ENCODE peak calls at places on chromosomes 11 and 22, in ten cellular contexts. B is Calu3; Q is H7; H is NB4; A is cardiac septum; V is HL-60; W is ACHN; Z is iris pigment epithelial cell; D is stimulated activated naive CD4-positive, alpha-beta T cell; I is aorta. X is an unnamed sample.

GRCh38 chr11:7004482-7004881 is 15.7 kb downstream of the ZNF214 start:
- DNase-seq in Q (no peak), A (no peak), W (peak; percentile 35), B (no peak), D (no peak), Z (peak; percentile 35), H (peak; percentile 10), I (no peak), V (peak; percentile 2), X (no peak)

GRCh38 chr22:47169801-47170140 is 407.3 kb downstream of the TBC1D22A start:
- DNase-seq in V (no peak), B (no peak), Z (no peak), Q (no peak), H (no peak), I (peak; percentile 59), A (peak; percentile 63), D (no peak), W (no peak), X (no peak)

GRCh38 chr11:85809881-85810280 is 1.1 kb downstream of the SYTL2 start:
- DNase-seq in H (peak; percentile 75), W (peak; percentile 41), V (no peak), D (no peak), Z (peak; percentile 11), I (peak; percentile 76), Q (peak; percentile 43), A (no peak), B (peak; percentile 24), X (peak; percentile 27)

GRCh38 chr11:86571273-86571948 is 101.0 kb downstream of the ME3 start:
- DNase-seq in B (peak; percentile 22), A (no peak), D (no peak), Q (peak; percentile 57), I (no peak), H (peak; percentile 33), Z (no peak), V (no peak), W (peak; percentile 67), X (no peak)

GRCh38 chr11:93939084-93939780 is 81.9 kb upstream of the HEPHL1 start:
- DNase-seq in I (no peak), Q (no peak), D (no peak), V (no peak), A (no peak), B (no peak), W (no peak), H (no peak), Z (peak; percentile 44), X (no peak)

GRCh38 chr11:77966338-77966737 is 28.1 kb downstream of the INTS4 start:
- DNase-seq in I (no peak), Z (no peak), H (no peak), D (no peak), V (no peak), A (no peak), Q (no peak), W (no peak), B (no peak), X (no peak)

GRCh38 chr11:18384157-18384641 is 10.2 kb upstream of the LDHA start:
- DNase-seq in I (no peak), Q (no peak), A (peak; percentile 80), B (peak; percentile 66), H (peak; percentile 73), V (peak; percentile 69), D (no peak), W (peak; percentile 84), Z (peak; percentile 92), X (peak; percentile 81)

GRCh38 chr11:62842171-62842717 is 2.9 kb upstream of the WDR74 start:
- DNase-seq in H (peak; percentile 70), Q (no peak), A (no peak), Z (peak; percentile 21), W (no peak), I (peak; percentile 79), D (no peak), V (no peak), B (no peak), X (peak; percentile 73)

GRCh38 chr11:83284501-83285051 is 1.6 kb downstream of the CCDC90B start:
- DNase-seq in W (no peak), Z (no peak), V (no peak), I (no peak), B (no peak), A (no peak), H (peak; percentile 11), D (no peak), Q (no peak), X (no peak)

GRCh38 chr11:1073261-1073724 is 1.4 kb upstream of the MUC2 start:
- DNase-seq in D (no peak), V (peak; percentile 58), Z (peak; percentile 62), B (peak; percentile 88), W (no peak), I (peak; percentile 77), A (peak; percentile 77), Q (peak; percentile 65), H (peak; percentile 32), X (peak; percentile 53)

GRCh38 chr11:112247198-112247597 is 13.5 kb downstream of the PLET1 start:
- DNase-seq in A (no peak), H (no peak), D (no peak), W (no peak), Z (peak; percentile 68), B (no peak), Q (no peak), I (no peak), V (no peak), X (no peak)

GRCh38 chr11:117305145-117305544 is 10.9 kb downstream of the BACE1 start:
- DNase-seq in B (no peak), Q (no peak), W (no peak), A (no peak), I (no peak), V (no peak), D (no peak), Z (no peak), H (no peak), X (no peak)

GRCh38 chr11:118224512-118225180 is at the start of gene JAML:
- DNase-seq in D (peak; percentile 78), W (no peak), H (peak; percentile 73), B (no peak), Z (no peak), I (no peak), Q (no peak), A (no peak), V (peak; percentile 87), X (no peak)

GRCh38 chr11:2579315-2580060 is 120.3 kb downstream of the KCNQ1OT1 start:
- DNase-seq in Z (no peak), A (peak; percentile 74), B (no peak), H (no peak), W (no peak), Q (no peak), D (no peak), I (peak; percentile 61), V (no peak), X (no peak)

GRCh38 chr11:73636249-73636648 is 10.1 kb upstream of the PLEKHB1 start:
- DNase-seq in D (no peak), A (no peak), Q (no peak), V (no peak), W (no peak), Z (no peak), H (peak; percentile 42), I (no peak), B (no peak), X (no peak)

GRCh38 chr11:131691558-131692041 is 321.2 kb downstream of the NTM start:
- DNase-seq in V (no peak), I (no peak), D (no peak), B (no peak), Q (peak; percentile 98), H (no peak), Z (peak; percentile 37), W (no peak), A (no peak), X (no peak)

GRCh38 chr22:47022075-47022473 is 259.6 kb downstream of the TBC1D22A start:
- DNase-seq in H (no peak), I (peak; percentile 36), A (no peak), B (no peak), Q (no peak), W (no peak), D (no peak), V (no peak), Z (no peak), X (no peak)

GRCh38 chr11:8932564-8933180 is at the start of gene C11orf16:
- DNase-seq in I (no peak), Z (no peak), A (no peak), V (no peak), W (no peak), H (no peak), B (no peak), Q (peak; percentile 66), D (no peak), X (no peak)

GRCh38 chr11:11641581-11641980 is 19.8 kb upstream of the GALNT18 start:
- DNase-seq in V (no peak), H (no peak), Z (no peak), W (no peak), D (no peak), B (no peak), Q (no peak), I (no peak), A (no peak), X (no peak)

GRCh38 chr22:38874529-38875222 is 2.7 kb upstream of the CBX6 start:
- DNase-seq in D (no peak), A (peak; percentile 60), H (no peak), B (no peak), V (no peak), Q (no peak), I (no peak), Z (no peak), W (no peak), X (no peak)

GRCh38 chr11:64343740-64344133 is 3.7 kb downstream of the CCDC88B start:
- DNase-seq in D (no peak), H (peak; percentile 67), I (no peak), V (peak; percentile 41), Q (peak; percentile 86), A (no peak), W (peak; percentile 39), B (peak; percentile 54), Z (no peak), X (no peak)

GRCh38 chr22:20155330-20156041 is 4.6 kb upstream of the CCDC188 start:
- DNase-seq in Z (peak; percentile 70), D (no peak), V (peak; percentile 29), I (no peak), H (peak; percentile 69), W (peak; percentile 75), A (no peak), Q (no peak), B (no peak), X (peak; percentile 66)

X was measured in SW480.